ENCODE peak calls at places on chromosomes 11 and 22, in four cellular contexts. C, A, I and H are unnamed samples.

GRCh38 chr11:18144243-18144642 is 11.9 kb downstream of the MRGPRX3 start:
- DNase-seq in C (no peak), I (no peak), A (no peak), H (no peak)

GRCh38 chr11:77211594-77212251 is 83.7 kb downstream of the MYO7A start:
- DNase-seq in I (no peak), C (peak), A (no peak), H (no peak)

GRCh38 chr22:17258015-17258827 is 39.0 kb upstream of the ADA2 start:
- DNase-seq in I (no peak), A (peak), C (peak), H (peak)

GRCh38 chr22:29704528-29705285 is 15.1 kb upstream of the CABP7 start:
- DNase-seq in C (no peak), I (peak), A (no peak), H (no peak)

GRCh38 chr11:36622431-36623136 is 24.5 kb upstream of the RAG2 start:
- DNase-seq in I (peak), A (no peak), C (peak), H (peak)

GRCh38 chr11:78722786-78723185 is 148.1 kb upstream of the NARS2 start:
- DNase-seq in A (no peak), I (no peak), C (no peak), H (no peak)

GRCh38 chr11:66956689-66957290 is 1.4 kb downstream of the PC start:
- DNase-seq in C (peak), A (peak), I (no peak), H (peak)

GRCh38 chr22:37525073-37525745 is 6.0 kb upstream of the CARD10 start:
- DNase-seq in I (peak), A (no peak), C (no peak), H (peak)

GRCh38 chr11:6206456-6207180 is 1.3 kb downstream of the C11orf42 start:
- DNase-seq in A (no peak), I (no peak), C (no peak), H (no peak)